ENCODE peak calls at places on chromosomes 16 and 17, in eight cellular contexts. J, U, D, S, A, L, W and Q are unnamed samples.
A peak's percentile ranks its signal among the peaks of the same experiment; 100 is the strongest.

GRCh38 chr16:9709221-9709620 is 473.0 kb downstream of the GRIN2A start:
- DNase-seq in J (no peak), U (no peak), D (no peak), S (no peak), A (no peak), L (no peak), W (no peak), Q (no peak)

GRCh38 chr17:28613916-28614315 is at the start of gene RSKR:
- DNase-seq in J (no peak), U (no peak), D (no peak), S (no peak), A (no peak), L (no peak), W (no peak), Q (no peak)

GRCh38 chr17:16987830-16988601 is 16.1 kb upstream of the TNFRSF13B start:
- DNase-seq in J (peak; percentile 63), U (no peak), D (no peak), S (peak; percentile 46), A (no peak), L (no peak), W (no peak), Q (peak; percentile 98)

GRCh38 chr17:66994943-66995535 is 30.5 kb downstream of the CACNG4 start:
- DNase-seq in J (no peak), U (peak; percentile 77), D (no peak), S (no peak), A (no peak), L (no peak), W (no peak), Q (no peak)

GRCh38 chr16:68085259-68086071 is at the start of gene NFATC3:
- DNase-seq in J (peak; percentile 98), U (peak; percentile 97), D (peak; percentile 91), S (peak; percentile 99), A (peak; percentile 99), L (peak; percentile 95), W (no peak), Q (peak; percentile 88)

GRCh38 chr16:48381201-48381600 is 4.0 kb downstream of the SIAH1 start:
- DNase-seq in J (no peak), U (no peak), D (no peak), S (no peak), A (no peak), L (peak; percentile 29), W (no peak), Q (no peak)

GRCh38 chr17:55228683-55229192 is 36.0 kb upstream of the HLF start:
- DNase-seq in J (no peak), U (no peak), D (no peak), S (no peak), A (no peak), L (no peak), W (no peak), Q (no peak)

GRCh38 chr17:77869041-77869595 is 89.4 kb upstream of the TNRC6C start:
- DNase-seq in J (no peak), U (no peak), D (no peak), S (no peak), A (no peak), L (no peak), W (no peak), Q (no peak)

GRCh38 chr17:3884188-3884587 is 8.7 kb downstream of the CAMKK1 start:
- DNase-seq in J (no peak), U (no peak), D (no peak), S (no peak), A (no peak), L (no peak), W (no peak), Q (no peak)

GRCh38 chr17:58335061-58335731 is 6.6 kb upstream of the TSPOAP1 start:
- DNase-seq in J (no peak), U (no peak), D (no peak), S (no peak), A (no peak), L (no peak), W (no peak), Q (no peak)

GRCh38 chr17:47621293-47622178 is 28.2 kb upstream of the KPNB1 start:
- DNase-seq in J (no peak), U (no peak), D (no peak), S (no peak), A (peak; percentile 40), L (peak; percentile 80), W (peak; percentile 63), Q (no peak)

GRCh38 chr17:64531955-64532371 is 25.2 kb downstream of the CEP95 start:
- DNase-seq in J (no peak), U (no peak), D (no peak), S (no peak), A (no peak), L (no peak), W (no peak), Q (no peak)

GRCh38 chr17:41060052-41060604 is at the start of gene KRTAP2-3:
- DNase-seq in J (no peak), U (no peak), D (no peak), S (no peak), A (no peak), L (no peak), W (peak; percentile 45), Q (no peak)

GRCh38 chr17:47225436-47225858 is 16.3 kb downstream of the MYL4 start:
- DNase-seq in J (peak; percentile 66), U (no peak), D (peak; percentile 87), S (no peak), A (peak; percentile 76), L (peak; percentile 98), W (no peak), Q (no peak)

GRCh38 chr16:64893386-64893785 is 228.5 kb downstream of the CDH11 start:
- DNase-seq in J (no peak), U (no peak), D (no peak), S (no peak), A (no peak), L (no peak), W (no peak), Q (no peak)

GRCh38 chr16:84751947-84752346 is 52.1 kb downstream of the USP10 start:
- DNase-seq in J (no peak), U (no peak), D (no peak), S (no peak), A (no peak), L (peak; percentile 24), W (no peak), Q (peak; percentile 46)

DNA sequence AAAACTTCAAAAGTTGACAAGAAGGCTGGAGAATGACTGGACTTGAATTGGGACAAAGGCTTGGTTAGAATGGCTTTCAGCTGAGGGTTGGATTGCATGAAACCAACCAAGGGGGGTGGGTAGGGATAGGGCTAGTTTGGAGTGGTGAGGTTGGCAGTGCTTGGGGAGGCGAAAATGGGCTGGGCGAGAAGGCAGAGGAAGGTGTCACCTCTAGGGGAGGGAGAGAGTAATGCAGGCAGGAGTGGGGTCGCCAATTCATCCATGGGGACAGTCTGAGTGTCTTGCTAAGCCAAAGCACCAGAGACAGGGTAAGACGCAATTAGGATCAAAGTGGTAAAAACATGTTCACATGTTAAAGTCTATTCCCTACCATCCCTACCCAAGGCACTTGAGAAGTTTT is 6.2 kb upstream of the DNAH2 start:
- DNase-seq in J (no peak), U (peak; percentile 60), D (no peak), S (no peak), A (no peak), L (no peak), W (no peak), Q (no peak)
- TF ChIP-seq CTCF in J (no peak), U (peak; percentile 30), D (no peak), S (no peak), A (no peak), L (no peak), W (no peak), Q (peak; percentile 58)

GRCh38 chr16:28823291-28823718 is 506 bp downstream of the ATXN2L start:
- DNase-seq in J (no peak), U (no peak), D (no peak), S (peak; percentile 22), A (no peak), L (no peak), W (no peak), Q (no peak)

GRCh38 chr16:28824548-28824973 is 1.8 kb downstream of the ATXN2L start:
- DNase-seq in J (no peak), U (no peak), D (no peak), S (no peak), A (no peak), L (no peak), W (no peak), Q (no peak)

GRCh38 chr16:28822520-28823290 is at the start of gene ATXN2L:
- DNase-seq in J (peak; percentile 94), U (peak; percentile 93), D (peak; percentile 78), S (peak; percentile 90), A (peak; percentile 95), L (peak; percentile 95), W (peak; percentile 72), Q (peak; percentile 92)

GRCh38 chr16:28823719-28824547 is 1.1 kb downstream of the ATXN2L start:
- DNase-seq in J (peak; percentile 97), U (peak; percentile 96), D (peak; percentile 94), S (peak; percentile 92), A (peak; percentile 98), L (peak; percentile 99), W (peak; percentile 76), Q (peak; percentile 89)

GRCh38 chr16:28826141-28826540 is 3.3 kb downstream of the ATXN2L start:
- DNase-seq in J (no peak), U (no peak), D (no peak), S (no peak), A (no peak), L (no peak), W (no peak), Q (no peak)
- TF ChIP-seq CTCF in J (no peak), U (peak; percentile 24), D (no peak), S (no peak), A (no peak), L (no peak), W (no peak), Q (no peak)

DNA sequence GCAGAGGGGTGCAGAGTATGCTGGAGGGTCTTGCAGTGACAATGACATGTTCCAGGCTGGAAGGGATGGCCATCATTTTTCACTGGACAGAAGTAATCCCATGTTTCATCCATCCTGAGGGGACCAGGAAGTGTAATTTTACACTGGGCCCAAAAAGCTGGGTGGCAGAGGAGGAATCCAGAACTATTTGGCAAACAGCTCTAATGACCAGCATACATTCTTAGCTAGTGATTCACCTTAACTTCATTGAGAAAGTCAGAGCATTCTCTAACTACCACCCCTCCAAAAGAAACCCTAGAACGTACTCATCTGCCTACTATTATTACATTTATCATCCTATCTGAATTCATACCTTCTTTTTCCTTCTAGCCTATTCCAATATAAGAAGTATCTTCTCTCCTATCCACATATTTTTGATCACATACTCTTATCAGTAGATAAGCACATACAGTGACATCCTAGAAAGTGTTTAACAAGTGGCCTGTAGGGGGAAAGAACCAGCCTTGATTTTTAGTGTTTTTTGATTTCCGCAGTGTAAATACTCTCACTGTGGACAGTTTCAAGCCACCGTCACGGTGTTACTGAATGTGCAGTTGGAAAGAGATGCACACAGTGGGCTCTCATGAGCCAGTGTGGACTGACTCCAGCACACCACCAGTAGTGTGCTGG is 118.1 kb downstream of the FTO start:
- DNase-seq in J (no peak), U (no peak), D (no peak), S (no peak), A (no peak), L (no peak), W (no peak), Q (no peak)
- TF ChIP-seq CTCF in J (no peak), U (peak; percentile 44), D (no peak), S (no peak), A (no peak), L (peak; percentile 8), W (no peak), Q (no peak)

DNA sequence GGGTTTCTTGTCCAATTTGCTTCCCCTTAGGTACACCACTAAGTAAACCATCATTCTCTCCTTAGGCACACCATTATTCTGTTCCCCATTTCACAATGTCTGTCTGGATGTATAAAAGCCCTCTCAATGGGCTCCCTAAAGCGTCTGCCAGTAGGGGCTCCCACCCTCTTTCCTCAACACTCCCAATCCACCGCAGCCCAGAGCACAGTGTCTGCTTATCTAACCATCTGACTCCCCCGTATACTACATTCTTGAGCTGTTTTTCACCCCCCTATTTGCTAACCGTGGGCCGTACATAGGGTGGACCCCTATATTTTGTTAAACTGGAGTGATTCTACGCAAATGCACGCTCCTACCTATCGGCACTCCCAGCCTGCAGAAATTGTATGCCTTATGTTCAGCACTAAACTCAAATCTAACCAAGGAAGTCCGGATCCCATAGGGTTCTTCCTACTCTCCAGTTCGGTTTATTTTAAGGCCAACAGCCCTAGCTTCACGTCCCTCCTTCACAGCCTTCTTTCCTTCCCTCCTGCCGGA is 674 bp upstream of the PSMD3 start:
- DNase-seq in J (no peak), U (peak; percentile 67), D (no peak), S (no peak), A (no peak), L (no peak), W (peak; percentile 10), Q (no peak)
- TF ChIP-seq CTCF in J (no peak), U (no peak), D (no peak), S (no peak), A (no peak), L (no peak), W (no peak), Q (no peak)